ENCODE peak calls at places on chromosomes 11 and 22, in four cellular contexts. K is suprapubic skin, D is heart left ventricle, X is mucosa of descending colon. I is an unnamed sample.

GRCh38 chr22:46569848-46570695 is 32.7 kb upstream of the CELSR1 start:
- DNase-seq in D (no peak), X (no peak), K (no peak), I (no peak)

GRCh38 chr11:15199693-15200092 is 85.0 kb downstream of the INSC start:
- DNase-seq in D (peak), X (no peak), K (no peak), I (no peak)

GRCh38 chr11:56910785-56911184 is 77.9 kb upstream of the OR5AK2 start:
- DNase-seq in D (no peak), X (no peak), K (no peak), I (no peak)

GRCh38 chr11:32137263-32137662 is 46.4 kb downstream of the RCN1 start:
- DNase-seq in D (no peak), K (no peak), X (no peak), I (no peak)

GRCh38 chr22:37818397-37819099 is 4.6 kb upstream of the GALR3 start:
- DNase-seq in D (peak), K (no peak), X (peak), I (peak)

GRCh38 chr11:67663515-67664212 is 10.8 kb downstream of the ALDH3B2 start:
- DNase-seq in D (no peak), K (peak), X (no peak), I (no peak)

GRCh38 chr11:134503596-134503995 is 91.6 kb upstream of the B3GAT1 start:
- DNase-seq in X (no peak), K (no peak), D (no peak), I (no peak)

GRCh38 chr11:111538407-111539114 is 2.0 kb upstream of the LAYN start:
- DNase-seq in K (no peak), X (no peak), D (no peak), I (no peak)

GRCh38 chr11:126280595-126280994 is 2.3 kb upstream of the TIRAP start:
- DNase-seq in D (peak), K (peak), X (no peak), I (no peak)

GRCh38 chr11:13965337-13965736 is 2.8 kb downstream of the SPON1 start:
- DNase-seq in K (no peak), D (no peak), X (peak), I (no peak)

GRCh38 chr11:126053340-126054286 is 9.1 kb downstream of the CDON start:
- DNase-seq in K (no peak), D (no peak), X (no peak), I (no peak)

GRCh38 chr11:8566613-8567210 is 27.3 kb downstream of the STK33 start:
- DNase-seq in X (no peak), K (no peak), D (no peak), I (no peak)

GRCh38 chr22:46625843-46626349 is 5.7 kb downstream of the GRAMD4 start:
- DNase-seq in D (no peak), K (no peak), X (no peak), I (no peak)

GRCh38 chr22:42208362-42208761 is 62.1 kb downstream of the TCF20 start:
- DNase-seq in K (no peak), X (no peak), D (no peak), I (no peak)

DNA sequence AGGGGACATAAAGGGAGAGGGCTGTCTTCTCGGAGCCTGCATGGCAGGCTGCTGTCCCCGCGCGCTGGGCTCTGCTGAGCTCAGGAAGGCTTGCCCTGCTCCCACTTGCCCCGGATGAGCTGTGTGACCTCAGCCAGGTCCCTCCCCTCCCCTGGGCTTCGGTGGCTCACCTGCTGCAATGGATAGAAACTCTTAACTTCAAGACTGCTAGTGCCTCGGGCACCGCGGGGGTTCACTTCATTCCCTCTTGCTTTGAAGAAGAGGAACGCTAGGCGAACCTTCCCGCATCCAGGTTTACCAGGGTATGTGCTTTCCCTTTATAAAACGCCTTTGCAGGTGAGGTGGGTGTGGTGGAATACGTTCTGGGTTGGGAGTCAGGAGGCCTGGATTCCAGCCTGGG is 115.0 kb downstream of the PHF21B start:
- DNase-seq in D (no peak), K (peak), X (no peak), I (no peak)
- TF ChIP-seq CTCF in D (no peak), K (no peak), X (no peak), I (no peak)

GRCh38 chr11:892106-892505 is 18.5 kb downstream of the CHID1 start:
- DNase-seq in X (no peak), K (no peak), D (no peak), I (no peak)
- TF ChIP-seq CTCF in X (no peak), K (no peak), D (no peak), I (no peak)

DNA sequence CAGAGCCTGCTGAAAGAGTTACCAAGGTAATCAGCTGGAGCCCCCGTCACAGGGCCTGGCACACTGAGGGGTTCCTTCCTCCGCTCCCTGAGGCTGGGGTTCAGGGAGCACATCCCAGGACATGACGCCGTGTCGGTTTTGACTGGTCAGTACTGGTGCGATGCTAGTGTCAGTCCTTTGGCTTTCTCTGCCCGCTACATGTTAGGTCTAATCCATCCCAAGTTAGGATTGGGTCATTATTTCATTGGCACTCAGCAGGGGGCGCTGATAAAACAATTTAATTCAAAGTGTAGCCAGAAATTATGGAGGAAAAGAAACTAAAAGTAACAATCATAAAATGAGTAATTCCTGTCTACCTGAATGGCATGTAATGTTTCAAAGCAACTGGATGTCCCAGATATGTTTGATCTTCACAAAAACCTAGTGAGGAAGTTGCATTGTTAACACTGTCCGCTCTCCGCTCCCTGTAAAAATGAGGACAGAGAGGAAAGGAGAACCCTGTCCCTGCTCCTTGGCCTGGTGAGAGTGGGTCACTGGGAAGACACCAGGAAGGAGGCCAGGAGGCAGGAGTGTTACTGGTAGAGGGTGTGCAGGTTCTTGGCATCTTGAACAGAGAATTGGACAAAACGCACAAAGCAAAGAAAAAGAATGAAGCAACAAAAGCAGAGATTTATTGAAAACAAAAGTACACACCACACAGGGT is 27.1 kb downstream of the TSKU start:
- DNase-seq in K (peak), D (no peak), X (no peak), I (no peak)
- TF ChIP-seq CTCF in K (no peak), D (peak), X (no peak), I (peak)

DNA sequence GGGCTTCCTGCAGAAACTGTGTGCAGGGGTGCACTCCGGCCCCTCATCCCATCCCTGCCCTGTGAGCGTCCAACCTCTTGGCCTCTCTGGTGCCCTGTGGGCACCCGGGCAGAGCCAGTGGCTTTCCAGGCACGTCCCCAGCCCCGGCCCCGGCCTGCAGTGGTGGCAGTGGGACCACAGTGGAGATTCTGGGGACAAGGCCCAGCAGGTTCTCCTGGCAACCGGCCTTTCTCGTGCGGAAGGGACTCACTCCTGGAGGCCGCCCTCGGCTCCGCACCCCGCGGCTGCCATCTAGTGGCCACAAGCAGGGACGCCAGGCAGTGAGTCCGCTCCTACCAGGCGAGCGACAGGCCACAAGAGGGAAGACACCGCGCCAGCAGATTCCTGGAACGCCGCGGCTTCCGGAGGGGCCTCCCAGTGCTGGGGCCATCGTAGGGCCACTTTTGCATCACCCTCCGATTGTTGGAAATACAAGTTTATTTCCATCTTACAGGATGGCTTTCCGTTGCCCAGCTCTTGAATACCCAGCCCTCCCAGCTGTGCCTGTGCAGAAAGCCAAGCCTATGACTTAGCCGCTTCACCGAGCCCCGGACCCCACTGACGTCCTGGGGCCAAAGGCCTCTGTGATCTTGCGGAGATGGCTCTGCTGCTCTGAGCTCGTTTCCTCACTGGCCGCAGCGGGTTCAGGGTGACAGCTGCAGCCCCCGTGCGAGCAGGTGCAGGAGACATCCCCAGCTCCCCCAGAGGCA is 357.3 kb downstream of the CTTN start:
- DNase-seq in X (peak), D (peak), K (no peak), I (peak)
- TF ChIP-seq CTCF in X (peak), D (peak), K (peak), I (peak)

GRCh38 chr22:30553971-30554370 is 7.4 kb upstream of the SEC14L6 start:
- DNase-seq in K (no peak), D (no peak), X (no peak), I (no peak)

GRCh38 chr22:30556388-30556787 is 9.8 kb upstream of the SEC14L6 start:
- DNase-seq in K (no peak), X (no peak), D (no peak), I (no peak)

GRCh38 chr22:30557243-30557642 is 10.7 kb upstream of the SEC14L6 start:
- DNase-seq in D (no peak), K (no peak), X (no peak), I (no peak)

GRCh38 chr22:30552719-30553118 is 6.2 kb upstream of the SEC14L6 start:
- DNase-seq in K (no peak), X (no peak), D (no peak), I (no peak)

GRCh38 chr22:30555282-30556210 is 9.0 kb upstream of the SEC14L6 start:
- DNase-seq in D (no peak), K (no peak), X (no peak), I (no peak)
- TF ChIP-seq CTCF in D (no peak), K (no peak), X (no peak), I (no peak)

DNA sequence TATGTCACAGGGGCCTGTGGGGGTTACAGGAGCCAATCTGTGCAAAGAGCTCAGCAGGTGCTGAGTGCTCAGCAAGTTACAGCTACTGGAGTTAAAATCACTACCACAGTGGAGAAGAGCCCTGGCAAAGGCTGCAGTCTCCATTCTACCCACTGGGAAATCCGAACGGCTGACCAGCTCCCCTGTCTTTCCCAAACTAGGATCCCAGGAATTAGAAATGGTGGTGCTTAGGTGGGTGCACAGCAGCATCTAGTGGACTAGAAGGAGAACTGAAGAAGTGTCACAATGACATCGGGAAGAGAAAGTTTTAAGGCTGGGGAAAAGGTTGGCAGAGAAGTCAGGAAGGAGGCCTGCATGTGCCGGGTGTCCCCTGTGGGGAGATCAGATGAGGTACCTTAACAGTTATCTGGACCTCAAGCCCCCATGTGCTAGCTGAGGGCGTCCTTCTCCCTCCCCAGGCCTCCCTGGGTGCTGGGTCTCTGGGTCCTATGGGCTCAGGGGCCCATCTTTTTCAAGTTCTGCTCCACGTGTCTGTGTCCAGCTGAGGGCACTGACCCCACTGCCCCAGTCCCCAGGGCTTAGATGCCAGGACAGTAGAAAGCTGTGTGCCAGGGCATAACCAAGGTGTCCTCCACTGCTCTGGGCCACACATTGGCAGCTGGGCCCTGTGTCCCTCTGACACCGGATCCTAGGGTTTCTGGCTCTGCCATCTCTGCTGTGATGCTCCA is 1.9 kb downstream of the PIWIL3 start:
- DNase-seq in X (no peak), D (no peak), K (no peak), I (peak)
- TF ChIP-seq CTCF in X (no peak), D (peak), K (peak), I (peak)

I was measured in progenitor cell of endocrine pancreas.